ENCODE peak calls at places on chromosomes 12 and 14, in seven cellular contexts. One of them, this sample, is unnamed. For H3K9me3, the result is how much of the 10 kb centered on the place peaks cover.

GRCh38 chr14:24331731-24332093 is 3.2 kb downstream of the ADCY4 start:
- DNase-seq in GM23248: no peak
- DNase-seq in neural progenitor cell: no peak
- DNase-seq in HepG2: no peak
- DNase-seq in HCT116: no peak
- DNase-seq in hepatocyte: no peak
- DNase-seq in fibroblast of lung: no peak
- DNase-seq in this sample: no peak

GRCh38 chr14:52048641-52049204 is 20.1 kb downstream of the NID2 start:
- DNase-seq in GM23248: peak
- DNase-seq in neural progenitor cell: no peak
- DNase-seq in HepG2: no peak
- DNase-seq in HCT116: no peak
- DNase-seq in hepatocyte: no peak
- DNase-seq in fibroblast of lung: no peak
- DNase-seq in this sample: no peak

GRCh38 chr12:11959117-11959823 is 111.5 kb upstream of the BCL2L14 start:
- DNase-seq in GM23248: no peak
- DNase-seq in neural progenitor cell: no peak
- DNase-seq in HepG2: peak
- DNase-seq in HCT116: no peak
- DNase-seq in hepatocyte: peak
- DNase-seq in fibroblast of lung: no peak
- DNase-seq in this sample: peak

GRCh38 chr12:14076538-14076937 is 95.1 kb upstream of the GRIN2B start:
- DNase-seq in GM23248: no peak
- DNase-seq in neural progenitor cell: no peak
- DNase-seq in HepG2: no peak
- DNase-seq in HCT116: no peak
- DNase-seq in hepatocyte: no peak
- DNase-seq in fibroblast of lung: no peak
- DNase-seq in this sample: no peak

GRCh38 chr12:122951979-122952892 is 14.0 kb downstream of the ABCB9 start:
- DNase-seq in GM23248: peak
- DNase-seq in neural progenitor cell: peak
- DNase-seq in HepG2: peak
- DNase-seq in HCT116: peak
- DNase-seq in hepatocyte: peak
- DNase-seq in fibroblast of lung: peak
- DNase-seq in this sample: peak

GRCh38 chr12:131985145-131985875 is 35.6 kb downstream of the EP400 start:
- DNase-seq in GM23248: no peak
- DNase-seq in neural progenitor cell: no peak
- DNase-seq in HepG2: no peak
- DNase-seq in HCT116: no peak
- DNase-seq in hepatocyte: no peak
- DNase-seq in fibroblast of lung: no peak
- DNase-seq in this sample: no peak

GRCh38 chr12:116309343-116309742 is 31.9 kb upstream of the MED13L start:
- DNase-seq in GM23248: no peak
- DNase-seq in neural progenitor cell: no peak
- DNase-seq in HepG2: no peak
- DNase-seq in HCT116: no peak
- DNase-seq in hepatocyte: no peak
- DNase-seq in fibroblast of lung: no peak
- DNase-seq in this sample: no peak

GRCh38 chr12:104736307-104736706 is 221.8 kb downstream of the SLC41A2 start:
- DNase-seq in GM23248: peak
- DNase-seq in neural progenitor cell: no peak
- DNase-seq in HepG2: no peak
- DNase-seq in HCT116: no peak
- DNase-seq in hepatocyte: peak
- DNase-seq in fibroblast of lung: peak
- DNase-seq in this sample: no peak

GRCh38 chr12:18383203-18383602 is 121.9 kb downstream of the PIK3C2G start:
- DNase-seq in GM23248: peak
- DNase-seq in neural progenitor cell: no peak
- DNase-seq in HepG2: peak
- DNase-seq in HCT116: no peak
- DNase-seq in hepatocyte: peak
- DNase-seq in fibroblast of lung: peak
- DNase-seq in this sample: peak

GRCh38 chr14:87432698-87433097 is 560.3 kb downstream of the GALC start:
- DNase-seq in GM23248: no peak
- DNase-seq in neural progenitor cell: no peak
- DNase-seq in HepG2: no peak
- DNase-seq in HCT116: no peak
- DNase-seq in hepatocyte: no peak
- DNase-seq in fibroblast of lung: no peak
- DNase-seq in this sample: no peak

GRCh38 chr14:106809615-106810014 is 1283.2 kb downstream of the TMEM121 start:
- DNase-seq in GM23248: no peak
- DNase-seq in neural progenitor cell: no peak
- DNase-seq in HepG2: no peak
- DNase-seq in HCT116: no peak
- DNase-seq in hepatocyte: no peak
- DNase-seq in fibroblast of lung: no peak
- DNase-seq in this sample: no peak
- H3K9me3 ChIP-seq in GM23248: under half
- H3K9me3 ChIP-seq in neural progenitor cell: under half
- H3K9me3 ChIP-seq in HepG2: under half
- H3K9me3 ChIP-seq in HCT116: under half
- H3K9me3 ChIP-seq in hepatocyte: under half
- H3K9me3 ChIP-seq in fibroblast of lung: under half
- H3K9me3 ChIP-seq in this sample: under half

GRCh38 chr12:49020441-49020840 is 1.9 kb upstream of the PRKAG1 start:
- DNase-seq in GM23248: no peak
- DNase-seq in neural progenitor cell: no peak
- DNase-seq in HepG2: no peak
- DNase-seq in HCT116: no peak
- DNase-seq in hepatocyte: no peak
- DNase-seq in fibroblast of lung: no peak
- DNase-seq in this sample: no peak

GRCh38 chr12:49022558-49023178 is 4.1 kb upstream of the PRKAG1 start:
- DNase-seq in GM23248: peak
- DNase-seq in neural progenitor cell: no peak
- DNase-seq in HepG2: no peak
- DNase-seq in HCT116: no peak
- DNase-seq in hepatocyte: no peak
- DNase-seq in fibroblast of lung: no peak
- DNase-seq in this sample: no peak

GRCh38 chr12:49019120-49019430 is 499 bp upstream of the PRKAG1 start:
- DNase-seq in GM23248: no peak
- DNase-seq in neural progenitor cell: no peak
- DNase-seq in HepG2: no peak
- DNase-seq in HCT116: no peak
- DNase-seq in hepatocyte: no peak
- DNase-seq in fibroblast of lung: no peak
- DNase-seq in this sample: no peak

GRCh38 chr12:49019435-49020317 is 1.1 kb upstream of the PRKAG1 start:
- DNase-seq in GM23248: peak
- DNase-seq in neural progenitor cell: peak
- DNase-seq in HepG2: peak
- DNase-seq in HCT116: no peak
- DNase-seq in hepatocyte: peak
- DNase-seq in fibroblast of lung: peak
- DNase-seq in this sample: no peak

DNA sequence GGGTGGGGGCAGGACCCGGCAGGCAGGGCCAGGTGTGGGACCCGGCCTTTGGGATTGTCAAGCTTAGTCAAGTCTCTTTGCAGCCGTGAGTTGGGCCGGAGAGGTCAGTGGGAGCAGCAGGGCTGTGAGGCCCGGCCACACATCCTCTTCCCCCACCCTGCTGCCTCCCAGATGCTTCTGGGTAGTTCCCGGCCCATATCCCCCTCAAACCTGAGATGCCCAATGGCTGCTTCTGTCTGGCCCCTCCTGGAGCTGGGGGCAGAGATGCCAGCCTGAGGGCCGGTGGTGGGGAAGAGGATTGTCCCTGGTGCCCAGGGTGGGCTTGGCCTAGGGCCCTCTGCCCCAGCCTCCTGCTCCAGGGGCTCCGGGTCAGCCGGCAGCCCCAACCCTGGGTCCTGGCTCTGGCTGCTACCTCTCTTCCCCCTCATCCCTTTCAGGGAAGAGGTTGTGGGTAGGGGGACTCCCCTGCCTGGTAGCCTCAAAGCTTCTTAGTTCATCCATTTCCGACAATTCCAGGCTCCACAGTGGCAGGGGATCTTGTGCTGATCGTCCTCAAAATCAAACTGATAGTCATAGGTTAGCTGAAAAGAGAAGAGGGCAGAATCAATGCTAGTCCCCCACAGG is 2.8 kb upstream of the PRKAG1 start:
- DNase-seq in GM23248: no peak
- DNase-seq in neural progenitor cell: no peak
- DNase-seq in HepG2: no peak
- DNase-seq in HCT116: no peak
- DNase-seq in hepatocyte: no peak
- DNase-seq in fibroblast of lung: no peak
- DNase-seq in this sample: no peak
- TF ChIP-seq EZH2 in GM23248: no peak
- TF ChIP-seq EZH2 in neural progenitor cell: no peak
- TF ChIP-seq EZH2 in HepG2: no peak
- TF ChIP-seq EZH2 in HCT116: no peak
- TF ChIP-seq EZH2 in hepatocyte: no peak
- TF ChIP-seq EZH2 in fibroblast of lung: no peak
- TF ChIP-seq EZH2 in this sample: no peak

DNA sequence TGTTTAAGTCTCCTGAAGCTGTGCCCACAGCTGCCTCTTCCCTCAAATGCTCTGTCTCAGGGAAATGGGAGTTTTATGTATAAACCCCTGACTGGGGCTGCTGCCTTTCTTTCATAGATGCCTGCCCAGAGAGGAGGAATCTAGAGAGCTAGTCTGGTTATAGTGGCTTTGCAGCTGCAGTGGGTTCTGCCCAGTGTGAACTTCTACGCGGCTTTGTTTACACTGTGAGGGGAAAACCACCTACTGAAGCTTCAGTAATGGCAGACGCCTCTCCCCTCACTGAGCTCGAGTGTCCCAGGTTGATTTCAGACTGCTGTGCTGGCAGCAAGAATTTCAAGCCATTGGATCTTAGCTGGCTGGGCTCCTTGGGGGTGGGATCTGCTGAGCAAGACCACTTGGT is 36.9 kb downstream of the SCYL2 start:
- DNase-seq in GM23248: no peak
- DNase-seq in neural progenitor cell: no peak
- DNase-seq in HepG2: no peak
- DNase-seq in HCT116: no peak
- DNase-seq in hepatocyte: no peak
- DNase-seq in fibroblast of lung: no peak
- DNase-seq in this sample: no peak
- H3K9me3 ChIP-seq in GM23248: under half
- H3K9me3 ChIP-seq in neural progenitor cell: under half
- H3K9me3 ChIP-seq in HepG2: under half
- H3K9me3 ChIP-seq in HCT116: under half
- H3K9me3 ChIP-seq in hepatocyte: under half
- H3K9me3 ChIP-seq in fibroblast of lung: under half
- H3K9me3 ChIP-seq in this sample: under half

GRCh38 chr12:130161261-130162231 is 718 bp upstream of the FZD10 start:
- DNase-seq in GM23248: peak
- DNase-seq in neural progenitor cell: peak
- DNase-seq in HepG2: no peak
- DNase-seq in HCT116: no peak
- DNase-seq in hepatocyte: peak
- DNase-seq in fibroblast of lung: peak
- DNase-seq in this sample: no peak
- TF ChIP-seq EZH2 in GM23248: no peak
- TF ChIP-seq EZH2 in neural progenitor cell: peak
- TF ChIP-seq EZH2 in HepG2: no peak
- TF ChIP-seq EZH2 in HCT116: no peak
- TF ChIP-seq EZH2 in hepatocyte: peak
- TF ChIP-seq EZH2 in fibroblast of lung: no peak
- TF ChIP-seq EZH2 in this sample: no peak

DNA sequence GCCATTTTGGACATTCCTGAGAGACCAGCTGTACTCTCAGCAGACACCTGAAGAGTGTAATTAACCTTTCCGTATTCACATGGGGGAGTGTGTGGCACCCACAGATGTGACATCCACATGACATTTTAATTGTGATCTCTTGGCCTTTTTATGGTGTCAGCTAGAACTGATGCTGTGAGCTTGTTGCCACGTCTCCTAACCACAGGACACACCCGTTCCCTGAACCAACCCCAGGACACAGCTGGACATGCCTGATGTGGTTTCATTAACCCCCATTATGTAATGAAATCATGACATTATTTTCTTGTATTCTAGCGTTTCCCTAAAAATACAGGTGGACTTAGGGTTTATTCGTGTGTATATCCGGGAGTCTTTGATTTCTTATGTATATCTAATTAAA is 1036.1 kb downstream of the TMEM121 start:
- DNase-seq in GM23248: no peak
- DNase-seq in neural progenitor cell: no peak
- DNase-seq in HepG2: no peak
- DNase-seq in HCT116: no peak
- DNase-seq in hepatocyte: no peak
- DNase-seq in fibroblast of lung: no peak
- DNase-seq in this sample: no peak
- H3K9me3 ChIP-seq in GM23248: under half
- H3K9me3 ChIP-seq in neural progenitor cell: under half
- H3K9me3 ChIP-seq in HepG2: under half
- H3K9me3 ChIP-seq in HCT116: under half
- H3K9me3 ChIP-seq in hepatocyte: under half
- H3K9me3 ChIP-seq in fibroblast of lung: under half
- H3K9me3 ChIP-seq in this sample: under half

DNA sequence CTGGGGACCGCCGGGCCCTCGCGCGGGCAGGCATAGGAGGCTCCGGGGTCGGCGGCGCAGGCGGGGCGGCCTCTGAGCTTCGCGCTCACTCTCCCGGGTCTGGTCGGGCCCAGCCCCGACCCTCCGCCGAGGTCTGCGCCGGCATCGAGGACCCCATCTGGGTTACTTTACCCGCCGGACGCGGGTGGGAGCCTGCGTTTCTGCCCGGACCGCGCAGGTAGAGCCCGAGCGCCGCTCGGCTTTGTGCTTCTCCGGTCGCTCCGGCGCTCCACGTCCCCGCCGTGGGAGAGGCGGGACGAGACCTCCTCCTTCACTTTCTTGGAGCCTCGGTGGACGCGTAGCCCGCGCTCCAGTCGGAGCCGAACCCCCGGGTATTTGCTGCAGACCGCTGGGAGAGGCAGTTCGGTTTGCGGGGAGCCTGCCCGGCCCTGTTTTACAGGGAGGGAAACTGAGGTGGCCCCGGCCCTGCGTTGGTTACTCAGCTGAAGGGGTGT is 63.2 kb downstream of the FBXL14 start:
- DNase-seq in GM23248: peak
- DNase-seq in neural progenitor cell: no peak
- DNase-seq in HepG2: no peak
- DNase-seq in HCT116: no peak
- DNase-seq in hepatocyte: no peak
- DNase-seq in fibroblast of lung: no peak
- DNase-seq in this sample: no peak
- TF ChIP-seq EZH2 in GM23248: no peak
- TF ChIP-seq EZH2 in neural progenitor cell: peak
- TF ChIP-seq EZH2 in HepG2: peak
- TF ChIP-seq EZH2 in HCT116: no peak
- TF ChIP-seq EZH2 in hepatocyte: no peak
- TF ChIP-seq EZH2 in fibroblast of lung: no peak
- TF ChIP-seq EZH2 in this sample: no peak